ENCODE peak calls at places on chromosomes 5 and 9, in seven cellular contexts. S is cardiac muscle cell; V is ovary; A is GM12891; T is anterior cingulate cortex; M is IMR-90; E is stimulated activated CD8-positive, alpha-beta memory T cell treated with anti-CD3 and anti-CD28 coated beads, Interleukin-15, amount 100 ng/mL, for 1 hour. W is an unnamed sample.

GRCh38 chr5:30749971-30750370 is 443.5 kb upstream of the CDH6 start:
- DNase-seq in E (no peak), A (no peak), T (no peak), V (no peak), M (peak), S (no peak), W (no peak)

GRCh38 chr5:132459031-132459982 is 31.3 kb downstream of the IRF1 start:
- DNase-seq in A (no peak), E (no peak), M (peak), S (peak), T (no peak), V (no peak), W (no peak)

GRCh38 chr5:167773902-167774301 is 517.5 kb upstream of the WWC1 start:
- DNase-seq in A (no peak), T (no peak), S (no peak), M (no peak), V (no peak), E (no peak), W (no peak)

GRCh38 chr9:126155756-126156664 is 170.6 kb upstream of the MVB12B start:
- DNase-seq in E (no peak), S (no peak), A (no peak), V (no peak), M (no peak), T (no peak), W (no peak)

GRCh38 chr9:93210324-93210973 is 26.5 kb downstream of the WNK2 start:
- DNase-seq in T (no peak), A (no peak), E (no peak), V (no peak), S (no peak), M (no peak), W (no peak)

GRCh38 chr9:126773004-126773607 is 31.7 kb upstream of the ZBTB43 start:
- DNase-seq in E (no peak), M (peak), S (peak), A (no peak), V (no peak), T (no peak), W (no peak)

GRCh38 chr5:149471406-149472183 is 79.6 kb downstream of the CSNK1A1 start:
- DNase-seq in E (no peak), A (no peak), V (no peak), M (peak), T (no peak), S (peak), W (no peak)

GRCh38 chr9:136545966-136546696 is at the start of gene NOTCH1:
- DNase-seq in A (peak), T (peak), S (peak), E (peak), M (peak), V (peak), W (peak)

GRCh38 chr9:126238415-126238814 is 88.2 kb upstream of the MVB12B start:
- DNase-seq in M (no peak), E (no peak), A (no peak), T (no peak), V (no peak), S (no peak), W (no peak)

GRCh38 chr5:62305358-62305714 is 670 bp upstream of the KIF2A start:
- DNase-seq in E (no peak), V (no peak), M (no peak), A (no peak), T (no peak), S (no peak), W (no peak)

GRCh38 chr9:137723396-137724113 is 104.8 kb downstream of the EHMT1 start:
- DNase-seq in T (no peak), E (no peak), S (no peak), V (no peak), M (no peak), A (no peak), W (no peak)

GRCh38 chr5:130295235-130295634 is 391.0 kb downstream of the CHSY3 start:
- DNase-seq in T (no peak), E (no peak), A (no peak), M (no peak), V (no peak), S (no peak), W (no peak)

GRCh38 chr9:70117835-70118319 is 74.2 kb downstream of the MAMDC2 start:
- DNase-seq in T (no peak), E (no peak), V (no peak), A (no peak), M (peak), S (peak), W (no peak)

GRCh38 chr5:89584339-89584956 is 701.5 kb upstream of the MEF2C start:
- DNase-seq in E (no peak), T (no peak), V (no peak), M (peak), A (no peak), S (peak), W (no peak)

GRCh38 chr5:5967373-5967772 is 411.0 kb downstream of the MED10 start:
- DNase-seq in S (no peak), A (no peak), E (no peak), T (no peak), M (no peak), V (no peak), W (no peak)

GRCh38 chr5:54455413-54456157 is at the start of gene HSPB3:
- DNase-seq in A (no peak), V (peak), E (no peak), M (peak), T (no peak), S (peak), W (no peak)

GRCh38 chr9:120348951-120349429 is 231.0 kb downstream of the CDK5RAP2 start:
- DNase-seq in T (peak), A (peak), S (peak), M (peak), E (no peak), V (no peak), W (no peak)

GRCh38 chr5:375921-376871 is 54.7 kb downstream of the AHRR start:
- DNase-seq in A (no peak), S (no peak), T (no peak), V (no peak), M (no peak), E (no peak), W (no peak)

GRCh38 chr5:173327948-173328895 is at the start of gene STC2:
- DNase-seq in E (no peak), T (no peak), V (peak), M (peak), A (peak), S (peak), W (peak)

GRCh38 chr5:78526049-78526525 is 122.5 kb downstream of the LHFPL2 start:
- DNase-seq in V (no peak), T (no peak), A (no peak), S (peak), M (peak), E (no peak), W (no peak)

GRCh38 chr5:80607832-80608231 is 37.8 kb upstream of the ANKRD34B start:
- DNase-seq in V (no peak), M (no peak), T (no peak), S (no peak), E (no peak), A (peak), W (no peak)

GRCh38 chr5:143086851-143087637 is 316.4 kb downstream of the NR3C1 start:
- DNase-seq in T (no peak), M (peak), V (no peak), A (no peak), S (peak), E (no peak), W (peak)

GRCh38 chr5:172456076-172456800 is 1.9 kb upstream of the SH3PXD2B start:
- DNase-seq in A (no peak), T (no peak), E (no peak), M (no peak), V (no peak), S (no peak), W (no peak)